ENCODE peak calls at places on chromosomes 11 and 22, in seven cellular contexts. One of them, this sample, is unnamed.

GRCh38 chr22:32804823-32805585 is 3.5 kb downstream of the TIMP3 start:
- DNase-seq in body of pancreas: no peak
- DNase-seq in mammary epithelial cell: no peak
- DNase-seq in stomach: no peak
- DNase-seq in PC-9: no peak
- DNase-seq in esophagus muscularis mucosa: no peak
- DNase-seq in neuronal stem cell: no peak
- DNase-seq in this sample: no peak

GRCh38 chr11:119783466-119784400 is 54.7 kb upstream of the NECTIN1 start:
- DNase-seq in body of pancreas: no peak
- DNase-seq in mammary epithelial cell: peak; percentile 8
- DNase-seq in stomach: no peak
- DNase-seq in PC-9: no peak
- DNase-seq in esophagus muscularis mucosa: no peak
- DNase-seq in neuronal stem cell: no peak
- DNase-seq in this sample: no peak

GRCh38 chr22:46596819-46597218 is 23.4 kb upstream of the GRAMD4 start:
- DNase-seq in body of pancreas: peak; percentile 92
- DNase-seq in mammary epithelial cell: peak; percentile 65
- DNase-seq in stomach: peak; percentile 97
- DNase-seq in PC-9: peak; percentile 89
- DNase-seq in esophagus muscularis mucosa: no peak
- DNase-seq in neuronal stem cell: no peak
- DNase-seq in this sample: no peak

GRCh38 chr11:122179966-122180365 is 64.0 kb upstream of the BLID start:
- DNase-seq in body of pancreas: no peak
- DNase-seq in mammary epithelial cell: no peak
- DNase-seq in stomach: no peak
- DNase-seq in PC-9: no peak
- DNase-seq in esophagus muscularis mucosa: no peak
- DNase-seq in neuronal stem cell: no peak
- DNase-seq in this sample: no peak

GRCh38 chr22:26573026-26573662 is 16.8 kb downstream of the TPST2 start:
- DNase-seq in body of pancreas: no peak
- DNase-seq in mammary epithelial cell: no peak
- DNase-seq in stomach: peak; percentile 34
- DNase-seq in PC-9: no peak
- DNase-seq in esophagus muscularis mucosa: no peak
- DNase-seq in neuronal stem cell: no peak
- DNase-seq in this sample: no peak

GRCh38 chr11:59259047-59259446 is 46.3 kb upstream of the MPEG1 start:
- DNase-seq in body of pancreas: no peak
- DNase-seq in mammary epithelial cell: no peak
- DNase-seq in stomach: no peak
- DNase-seq in PC-9: no peak
- DNase-seq in esophagus muscularis mucosa: peak; percentile 82
- DNase-seq in neuronal stem cell: no peak
- DNase-seq in this sample: no peak

GRCh38 chr22:43542681-43543521 is 131.1 kb downstream of the MPPED1 start:
- DNase-seq in body of pancreas: no peak
- DNase-seq in mammary epithelial cell: no peak
- DNase-seq in stomach: no peak
- DNase-seq in PC-9: no peak
- DNase-seq in esophagus muscularis mucosa: no peak
- DNase-seq in neuronal stem cell: no peak
- DNase-seq in this sample: no peak

GRCh38 chr11:119788911-119789560 is 60.0 kb upstream of the NECTIN1 start:
- DNase-seq in body of pancreas: no peak
- DNase-seq in mammary epithelial cell: no peak
- DNase-seq in stomach: no peak
- DNase-seq in PC-9: no peak
- DNase-seq in esophagus muscularis mucosa: no peak
- DNase-seq in neuronal stem cell: no peak
- DNase-seq in this sample: no peak

GRCh38 chr22:25895678-25896077 is 153.7 kb downstream of the MYO18B start:
- DNase-seq in body of pancreas: no peak
- DNase-seq in mammary epithelial cell: no peak
- DNase-seq in stomach: no peak
- DNase-seq in PC-9: no peak
- DNase-seq in esophagus muscularis mucosa: no peak
- DNase-seq in neuronal stem cell: no peak
- DNase-seq in this sample: no peak

GRCh38 chr11:110294509-110294908 is 1.9 kb downstream of the RDX start:
- DNase-seq in body of pancreas: no peak
- DNase-seq in mammary epithelial cell: no peak
- DNase-seq in stomach: no peak
- DNase-seq in PC-9: no peak
- DNase-seq in esophagus muscularis mucosa: no peak
- DNase-seq in neuronal stem cell: no peak
- DNase-seq in this sample: no peak

GRCh38 chr11:26993965-26994446 is at the start of gene FIBIN:
- DNase-seq in body of pancreas: peak; percentile 12
- DNase-seq in mammary epithelial cell: peak; percentile 34
- DNase-seq in stomach: no peak
- DNase-seq in PC-9: no peak
- DNase-seq in esophagus muscularis mucosa: no peak
- DNase-seq in neuronal stem cell: no peak
- DNase-seq in this sample: no peak

GRCh38 chr22:50081426-50082196 is 3.6 kb downstream of the MLC1 start:
- DNase-seq in body of pancreas: no peak
- DNase-seq in mammary epithelial cell: no peak
- DNase-seq in stomach: no peak
- DNase-seq in PC-9: no peak
- DNase-seq in esophagus muscularis mucosa: no peak
- DNase-seq in neuronal stem cell: no peak
- DNase-seq in this sample: no peak

GRCh38 chr11:62879554-62879953 is 1.1 kb upstream of the SLC3A2 start:
- DNase-seq in body of pancreas: no peak
- DNase-seq in mammary epithelial cell: no peak
- DNase-seq in stomach: peak; percentile 36
- DNase-seq in PC-9: no peak
- DNase-seq in esophagus muscularis mucosa: no peak
- DNase-seq in neuronal stem cell: no peak
- DNase-seq in this sample: no peak

GRCh38 chr11:72591785-72592490 is 82.3 kb downstream of the PDE2A start:
- DNase-seq in body of pancreas: no peak
- DNase-seq in mammary epithelial cell: no peak
- DNase-seq in stomach: no peak
- DNase-seq in PC-9: no peak
- DNase-seq in esophagus muscularis mucosa: no peak
- DNase-seq in neuronal stem cell: no peak
- DNase-seq in this sample: no peak

GRCh38 chr11:61172353-61172752 is 11.1 kb upstream of the VPS37C start:
- DNase-seq in body of pancreas: no peak
- DNase-seq in mammary epithelial cell: no peak
- DNase-seq in stomach: peak; percentile 20
- DNase-seq in PC-9: no peak
- DNase-seq in esophagus muscularis mucosa: no peak
- DNase-seq in neuronal stem cell: no peak
- DNase-seq in this sample: no peak

GRCh38 chr11:61581030-61581928 is at the start of gene SYT7:
- DNase-seq in body of pancreas: peak; percentile 98
- DNase-seq in mammary epithelial cell: peak; percentile 96
- DNase-seq in stomach: peak; percentile 97
- DNase-seq in PC-9: peak; percentile 99
- DNase-seq in esophagus muscularis mucosa: peak; percentile 97
- DNase-seq in neuronal stem cell: peak; percentile 99
- DNase-seq in this sample: peak; percentile 97

GRCh38 chr11:69440876-69441275 is 40.6 kb upstream of the LINC01488 start:
- DNase-seq in body of pancreas: no peak
- DNase-seq in mammary epithelial cell: no peak
- DNase-seq in stomach: no peak
- DNase-seq in PC-9: no peak
- DNase-seq in esophagus muscularis mucosa: no peak
- DNase-seq in neuronal stem cell: no peak
- DNase-seq in this sample: no peak

GRCh38 chr11:31817054-31817620 is 6.0 kb upstream of the PAX6 start:
- DNase-seq in body of pancreas: no peak
- DNase-seq in mammary epithelial cell: peak; percentile 17
- DNase-seq in stomach: no peak
- DNase-seq in PC-9: no peak
- DNase-seq in esophagus muscularis mucosa: no peak
- DNase-seq in neuronal stem cell: peak; percentile 61
- DNase-seq in this sample: no peak

GRCh38 chr22:43126506-43127165 is 16.1 kb downstream of the BIK start:
- DNase-seq in body of pancreas: no peak
- DNase-seq in mammary epithelial cell: peak; percentile 79
- DNase-seq in stomach: peak; percentile 57
- DNase-seq in PC-9: peak; percentile 89
- DNase-seq in esophagus muscularis mucosa: no peak
- DNase-seq in neuronal stem cell: no peak
- DNase-seq in this sample: no peak

GRCh38 chr22:35630387-35630793 is 13.3 kb upstream of the MB start:
- DNase-seq in body of pancreas: no peak
- DNase-seq in mammary epithelial cell: peak; percentile 42
- DNase-seq in stomach: no peak
- DNase-seq in PC-9: peak; percentile 60
- DNase-seq in esophagus muscularis mucosa: no peak
- DNase-seq in neuronal stem cell: no peak
- DNase-seq in this sample: no peak

GRCh38 chr11:125948278-125949051 is 2.6 kb downstream of the VSIG10L2 start:
- DNase-seq in body of pancreas: no peak
- DNase-seq in mammary epithelial cell: no peak
- DNase-seq in stomach: no peak
- DNase-seq in PC-9: no peak
- DNase-seq in esophagus muscularis mucosa: peak; percentile 91
- DNase-seq in neuronal stem cell: no peak
- DNase-seq in this sample: no peak

GRCh38 chr11:8785998-8786397 is 103.4 kb downstream of the RPL27A start:
- DNase-seq in body of pancreas: no peak
- DNase-seq in mammary epithelial cell: no peak
- DNase-seq in stomach: no peak
- DNase-seq in PC-9: no peak
- DNase-seq in esophagus muscularis mucosa: no peak
- DNase-seq in neuronal stem cell: no peak
- DNase-seq in this sample: no peak

GRCh38 chr11:69630009-69630870 is 10.7 kb upstream of the CCND1 start:
- DNase-seq in body of pancreas: no peak
- DNase-seq in mammary epithelial cell: no peak
- DNase-seq in stomach: no peak
- DNase-seq in PC-9: no peak
- DNase-seq in esophagus muscularis mucosa: no peak
- DNase-seq in neuronal stem cell: no peak
- DNase-seq in this sample: no peak

GRCh38 chr11:89416961-89417360 is 74.2 kb downstream of the NOX4 start:
- DNase-seq in body of pancreas: no peak
- DNase-seq in mammary epithelial cell: no peak
- DNase-seq in stomach: no peak
- DNase-seq in PC-9: no peak
- DNase-seq in esophagus muscularis mucosa: no peak
- DNase-seq in neuronal stem cell: no peak
- DNase-seq in this sample: no peak

GRCh38 chr11:131867457-131868257 is 497.2 kb downstream of the NTM start:
- DNase-seq in body of pancreas: peak; percentile 71
- DNase-seq in mammary epithelial cell: peak; percentile 70
- DNase-seq in stomach: peak; percentile 34
- DNase-seq in PC-9: peak; percentile 11
- DNase-seq in esophagus muscularis mucosa: no peak
- DNase-seq in neuronal stem cell: peak; percentile 59
- DNase-seq in this sample: peak; percentile 8

GRCh38 chr11:64132388-64132771 is 33.5 kb downstream of the MACROD1 start:
- DNase-seq in body of pancreas: no peak
- DNase-seq in mammary epithelial cell: no peak
- DNase-seq in stomach: no peak
- DNase-seq in PC-9: no peak
- DNase-seq in esophagus muscularis mucosa: no peak
- DNase-seq in neuronal stem cell: no peak
- DNase-seq in this sample: no peak

DNA sequence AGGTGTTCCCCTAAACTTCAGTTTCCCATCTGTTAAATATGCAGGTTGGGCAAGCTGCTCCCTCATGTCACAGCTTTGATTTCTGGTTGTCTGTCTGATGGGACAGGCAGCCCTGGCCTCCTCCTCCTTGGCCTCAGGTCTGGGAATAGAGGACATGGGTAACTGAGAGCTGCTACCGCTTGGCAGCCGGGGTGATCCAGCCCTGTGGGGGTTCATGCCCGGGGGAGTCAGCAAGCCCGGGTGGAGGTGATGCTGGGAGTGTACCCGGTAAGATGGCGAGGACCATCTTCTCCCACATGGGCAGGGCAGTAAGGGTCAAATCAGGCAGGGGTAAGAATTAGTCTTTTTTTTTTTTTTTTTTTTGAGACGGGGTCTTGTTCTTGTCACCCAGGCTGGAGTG is 845.0 kb downstream of the TBC1D22A start:
- DNase-seq in body of pancreas: no peak
- DNase-seq in mammary epithelial cell: no peak
- DNase-seq in stomach: no peak
- DNase-seq in PC-9: no peak
- DNase-seq in esophagus muscularis mucosa: no peak
- DNase-seq in neuronal stem cell: no peak
- DNase-seq in this sample: no peak
- H3K9me3 ChIP-seq in body of pancreas: no peaks in the 10 kb centered on the region
- H3K9me3 ChIP-seq in mammary epithelial cell: peaks cover 49% of the 10 kb centered on the region
- H3K9me3 ChIP-seq in stomach: peaks cover 8% of the 10 kb centered on the region
- H3K9me3 ChIP-seq in PC-9: no peaks in the 10 kb centered on the region
- H3K9me3 ChIP-seq in esophagus muscularis mucosa: peaks cover 13% of the 10 kb centered on the region
- H3K9me3 ChIP-seq in neuronal stem cell: no peaks in the 10 kb centered on the region
- H3K9me3 ChIP-seq in this sample: no peaks in the 10 kb centered on the region

GRCh38 chr11:44747339-44747738 is 20.6 kb downstream of the TSPAN18 start:
- DNase-seq in body of pancreas: no peak
- DNase-seq in mammary epithelial cell: no peak
- DNase-seq in stomach: no peak
- DNase-seq in PC-9: no peak
- DNase-seq in esophagus muscularis mucosa: no peak
- DNase-seq in neuronal stem cell: no peak
- DNase-seq in this sample: no peak
- H3K9me3 ChIP-seq in body of pancreas: no peaks in the 10 kb centered on the region
- H3K9me3 ChIP-seq in mammary epithelial cell: no peaks in the 10 kb centered on the region
- H3K9me3 ChIP-seq in stomach: no peaks in the 10 kb centered on the region
- H3K9me3 ChIP-seq in PC-9: no peaks in the 10 kb centered on the region
- H3K9me3 ChIP-seq in esophagus muscularis mucosa: no peaks in the 10 kb centered on the region
- H3K9me3 ChIP-seq in neuronal stem cell: peaks cover 5% of the 10 kb centered on the region
- H3K9me3 ChIP-seq in this sample: no peaks in the 10 kb centered on the region

GRCh38 chr11:91960770-91961169 is 263.8 kb upstream of the FAT3 start:
- DNase-seq in body of pancreas: no peak
- DNase-seq in mammary epithelial cell: no peak
- DNase-seq in stomach: no peak
- DNase-seq in PC-9: no peak
- DNase-seq in esophagus muscularis mucosa: no peak
- DNase-seq in neuronal stem cell: no peak
- DNase-seq in this sample: no peak

GRCh38 chr11:91970604-91971003 is 254.0 kb upstream of the FAT3 start:
- DNase-seq in body of pancreas: no peak
- DNase-seq in mammary epithelial cell: no peak
- DNase-seq in stomach: no peak
- DNase-seq in PC-9: no peak
- DNase-seq in esophagus muscularis mucosa: no peak
- DNase-seq in neuronal stem cell: no peak
- DNase-seq in this sample: no peak

GRCh38 chr11:91967018-91967715 is 257.5 kb upstream of the FAT3 start:
- DNase-seq in body of pancreas: no peak
- DNase-seq in mammary epithelial cell: no peak
- DNase-seq in stomach: no peak
- DNase-seq in PC-9: no peak
- DNase-seq in esophagus muscularis mucosa: no peak
- DNase-seq in neuronal stem cell: no peak
- DNase-seq in this sample: no peak

GRCh38 chr11:91966368-91966767 is 258.2 kb upstream of the FAT3 start:
- DNase-seq in body of pancreas: no peak
- DNase-seq in mammary epithelial cell: no peak
- DNase-seq in stomach: no peak
- DNase-seq in PC-9: no peak
- DNase-seq in esophagus muscularis mucosa: no peak
- DNase-seq in neuronal stem cell: no peak
- DNase-seq in this sample: no peak
- H3K9me3 ChIP-seq in body of pancreas: no peaks in the 10 kb centered on the region
- H3K9me3 ChIP-seq in mammary epithelial cell: no peaks in the 10 kb centered on the region
- H3K9me3 ChIP-seq in stomach: peaks cover 5% of the 10 kb centered on the region
- H3K9me3 ChIP-seq in PC-9: no peaks in the 10 kb centered on the region
- H3K9me3 ChIP-seq in esophagus muscularis mucosa: no peaks in the 10 kb centered on the region
- H3K9me3 ChIP-seq in neuronal stem cell: no peaks in the 10 kb centered on the region
- H3K9me3 ChIP-seq in this sample: no peaks in the 10 kb centered on the region

GRCh38 chr22:21632931-21633330 is 371 bp downstream of the CCDC116 start:
- DNase-seq in body of pancreas: no peak
- DNase-seq in mammary epithelial cell: no peak
- DNase-seq in stomach: no peak
- DNase-seq in PC-9: no peak
- DNase-seq in esophagus muscularis mucosa: no peak
- DNase-seq in neuronal stem cell: no peak
- DNase-seq in this sample: no peak
- H3K9me3 ChIP-seq in body of pancreas: no peaks in the 10 kb centered on the region
- H3K9me3 ChIP-seq in mammary epithelial cell: no peaks in the 10 kb centered on the region
- H3K9me3 ChIP-seq in stomach: no peaks in the 10 kb centered on the region
- H3K9me3 ChIP-seq in PC-9: no peaks in the 10 kb centered on the region
- H3K9me3 ChIP-seq in esophagus muscularis mucosa: no peaks in the 10 kb centered on the region
- H3K9me3 ChIP-seq in neuronal stem cell: no peaks in the 10 kb centered on the region
- H3K9me3 ChIP-seq in this sample: no peaks in the 10 kb centered on the region

This sample was measured in HAP-1.